ENCODE peak calls at places on chromosomes 16 and 17, in four cellular contexts. X is HepG2, S is HCT116, W is K562. P is an unnamed sample.

GRCh38 chr16:67814567-67814966 is 7.9 kb downstream of the TSNAXIP1 start:
- DNase-seq in X (no peak), S (no peak), W (no peak), P (no peak)

GRCh38 chr17:78889525-78889924 is 13.5 kb downstream of the CEP295NL start:
- DNase-seq in X (no peak), S (no peak), W (no peak), P (no peak)

GRCh38 chr17:42774066-42774750 is 959 bp downstream of the VPS25 start:
- DNase-seq in X (peak; percentile 49), S (no peak), W (no peak), P (no peak)

GRCh38 chr16:273547-274421 is 2.0 kb downstream of the RGS11 start:
- DNase-seq in X (no peak), S (no peak), W (peak; percentile 56), P (no peak)

GRCh38 chr16:87123356-87124001 is 193.7 kb downstream of the C16orf95 start:
- DNase-seq in X (no peak), S (no peak), W (no peak), P (no peak)

GRCh38 chr16:27764869-27765675 is 215.1 kb downstream of the KATNIP start:
- DNase-seq in X (no peak), S (no peak), W (no peak), P (no peak)

GRCh38 chr17:17897442-17897841 is 60.7 kb upstream of the SREBF1 start:
- DNase-seq in X (no peak), S (no peak), W (no peak), P (no peak)

GRCh38 chr16:81451753-81452680 is 7.4 kb downstream of the CMIP start:
- DNase-seq in X (peak; percentile 99), S (no peak), W (peak; percentile 72), P (no peak)

GRCh38 chr17:67025216-67025792 is 19.1 kb upstream of the CACNG1 start:
- DNase-seq in X (no peak), S (no peak), W (no peak), P (no peak)

GRCh38 chr17:4536742-4537411 is 18.3 kb downstream of the MYBBP1A start:
- DNase-seq in X (no peak), S (no peak), W (no peak), P (no peak)

GRCh38 chr17:59365383-59365981 is 34.0 kb downstream of the YPEL2 start:
- DNase-seq in X (peak; percentile 52), S (no peak), W (peak; percentile 87), P (no peak)

GRCh38 chr17:6930754-6931153 is 65.1 kb upstream of the ALOX12 start:
- DNase-seq in X (no peak), S (no peak), W (no peak), P (no peak)

GRCh38 chr17:36036240-36036639 is 18.5 kb upstream of the CCL23 start:
- DNase-seq in X (no peak), S (no peak), W (no peak), P (no peak)

GRCh38 chr16:21145738-21146137 is 4.9 kb downstream of the DNAH3 start:
- DNase-seq in X (no peak), S (no peak), W (no peak), P (no peak)

DNA sequence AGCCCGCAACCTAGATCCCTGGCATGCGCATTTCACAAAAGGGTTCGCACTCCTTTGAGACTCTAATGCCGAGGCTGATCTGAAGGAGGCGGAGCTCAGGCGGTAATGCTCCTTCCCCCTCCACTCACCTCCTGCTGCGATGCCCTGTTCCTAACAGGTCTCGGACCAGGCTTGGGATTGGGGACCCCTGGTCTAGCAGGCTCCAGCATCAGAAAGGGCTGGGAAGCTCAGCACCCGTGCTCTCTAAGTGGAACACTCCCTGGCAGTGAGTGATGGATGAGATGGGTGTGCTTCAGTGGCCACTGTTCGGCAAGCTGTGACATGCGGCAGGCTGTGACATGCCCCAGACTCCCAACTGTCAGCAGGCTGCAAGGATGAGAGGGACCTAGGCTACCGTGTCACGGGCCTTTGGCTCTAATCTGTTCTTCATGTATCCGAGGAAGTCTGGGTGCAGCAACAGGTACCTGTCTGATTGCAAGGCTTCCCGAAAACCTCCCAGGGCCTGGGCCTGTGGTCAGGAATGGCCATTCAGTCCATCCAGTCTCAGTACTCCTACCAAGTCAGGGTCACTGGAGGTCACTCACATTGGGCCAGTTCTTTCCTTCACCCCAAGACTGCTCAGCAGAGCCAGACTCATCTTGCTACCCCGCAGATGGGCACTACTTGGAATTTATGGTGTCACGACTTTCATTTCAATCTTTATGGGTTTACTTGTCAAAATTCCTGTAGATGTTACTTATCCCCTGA is 1.3 kb upstream of the ST6GALNAC2 start:
- DNase-seq in X (no peak), S (no peak), W (no peak), P (no peak)
- TF ChIP-seq TCF7L2 in X (no peak), S (no peak), W (no peak), P (no peak)

DNA sequence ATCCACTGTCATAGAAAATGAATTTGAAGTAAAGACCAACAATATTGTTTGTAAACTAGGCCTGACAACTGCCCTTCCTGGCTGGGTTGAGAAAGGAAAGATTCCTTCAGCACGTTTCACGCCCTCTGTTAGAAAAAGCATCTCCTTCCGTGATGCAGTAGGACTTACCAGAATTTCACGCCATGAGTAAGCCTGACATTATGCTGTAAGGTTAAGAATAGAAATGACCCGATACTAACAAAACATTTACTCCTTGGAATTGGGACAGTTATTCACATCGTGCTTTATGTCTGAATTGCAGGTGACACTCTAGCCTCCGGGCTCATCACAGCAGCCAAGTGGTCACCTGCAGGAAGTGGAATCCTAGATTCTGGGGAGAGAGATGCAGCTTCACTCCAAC is 17.6 kb downstream of the MARCHF10 start:
- DNase-seq in X (no peak), S (no peak), W (no peak), P (peak; percentile 75)
- TF ChIP-seq SIN3A in X (no peak), S (no peak), W (no peak), P (no peak)

DNA sequence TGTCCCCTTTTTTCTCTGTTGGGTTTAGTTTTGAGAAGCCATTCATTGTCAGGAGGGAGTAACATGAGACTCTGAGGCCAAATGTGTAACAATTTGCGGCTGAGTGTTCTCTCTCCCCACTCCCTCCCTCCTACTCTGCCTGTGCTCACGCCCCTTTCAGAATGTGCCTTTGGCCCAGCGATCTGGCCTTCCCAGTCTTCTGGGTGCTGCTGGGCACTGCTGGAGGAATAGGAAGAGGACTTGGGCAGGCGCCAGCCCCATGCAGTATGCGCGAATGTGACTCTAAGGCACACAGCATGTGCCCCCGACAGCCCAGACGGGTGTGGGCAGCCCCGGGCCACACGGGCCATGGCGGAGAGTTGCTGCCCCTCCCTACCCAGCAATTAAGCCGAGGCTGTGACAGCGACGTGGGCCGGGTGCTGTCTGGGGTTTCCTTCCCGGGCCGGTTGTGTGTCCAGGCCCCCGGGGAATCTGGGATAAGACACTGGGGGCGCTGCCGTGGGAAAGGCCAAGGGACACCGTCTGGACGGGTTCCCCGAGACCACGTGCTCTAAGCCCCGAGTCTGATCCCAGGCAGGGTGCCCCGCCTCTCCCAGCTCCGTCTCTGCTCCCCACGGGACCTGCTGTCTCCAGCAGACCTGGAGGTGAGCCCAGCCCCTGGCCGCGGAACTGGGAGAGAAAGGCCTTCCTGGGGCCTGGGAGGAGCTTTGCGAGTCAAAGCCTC is 92.4 kb downstream of the IRX3 start:
- DNase-seq in X (no peak), S (no peak), W (no peak), P (no peak)
- H3K4me3 ChIP-seq in X (no peak overlapping the region), S (peak overlapping the region; percentile 28), W (no peak overlapping the region), P (no peak overlapping the region)

GRCh38 chr16:57042157-57043111 is 49.9 kb upstream of the CPNE2 start:
- DNase-seq in X (no peak), S (no peak), W (no peak), P (no peak)
- TF ChIP-seq TCF7L2 in X (no peak), S (no peak), W (no peak), P (no peak)